ENCODE peak calls at places on chromosomes 6 and 20, in seven cellular contexts. One of them, this sample, is unnamed.
A peak's percentile ranks its signal among the peaks of the same experiment; 100 is the strongest.

GRCh38 chr6:73234732-73235131 is 9.4 kb upstream of the KHDC1L start:
- DNase-seq in fibroblast of the conjunctiva: peak; percentile 12
- DNase-seq in activated CD8-positive, alpha-beta memory T cell treated with anti-CD3 and anti-CD28 coated beads for 48 hours: no peak
- DNase-seq in Kasumi-1: no peak
- DNase-seq in SJSA1: no peak
- DNase-seq in adrenal gland: no peak
- DNase-seq in stimulated activated naive CD8-positive, alpha-beta T cell treated with anti-CD3 and anti-CD28 coated beads, Interleukin-15, Interleukin-2, amounts not matched to agents 100 U/mL and 50 U/mL, for 24 hours: no peak
- DNase-seq in this sample: no peak

GRCh38 chr20:50913976-50914375 is 17.3 kb downstream of the ADNP start:
- DNase-seq in SJSA1: no peak
- DNase-seq in activated CD8-positive, alpha-beta memory T cell treated with anti-CD3 and anti-CD28 coated beads for 48 hours: no peak
- DNase-seq in stimulated activated naive CD8-positive, alpha-beta T cell treated with anti-CD3 and anti-CD28 coated beads, Interleukin-15, Interleukin-2, amounts not matched to agents 100 U/mL and 50 U/mL, for 24 hours: no peak
- DNase-seq in adrenal gland: no peak
- DNase-seq in Kasumi-1: peak; percentile 38
- DNase-seq in fibroblast of the conjunctiva: peak; percentile 59
- DNase-seq in this sample: no peak

GRCh38 chr6:31165986-31166385 is 4.5 kb downstream of the POU5F1 start:
- DNase-seq in Kasumi-1: no peak
- DNase-seq in fibroblast of the conjunctiva: no peak
- DNase-seq in adrenal gland: no peak
- DNase-seq in activated CD8-positive, alpha-beta memory T cell treated with anti-CD3 and anti-CD28 coated beads for 48 hours: no peak
- DNase-seq in SJSA1: no peak
- DNase-seq in stimulated activated naive CD8-positive, alpha-beta T cell treated with anti-CD3 and anti-CD28 coated beads, Interleukin-15, Interleukin-2, amounts not matched to agents 100 U/mL and 50 U/mL, for 24 hours: no peak
- DNase-seq in this sample: no peak

GRCh38 chr6:100464910-100465700 is at the start of gene SIM1:
- DNase-seq in SJSA1: peak; percentile 93
- DNase-seq in stimulated activated naive CD8-positive, alpha-beta T cell treated with anti-CD3 and anti-CD28 coated beads, Interleukin-15, Interleukin-2, amounts not matched to agents 100 U/mL and 50 U/mL, for 24 hours: peak; percentile 24
- DNase-seq in adrenal gland: peak; percentile 27
- DNase-seq in Kasumi-1: peak; percentile 45
- DNase-seq in activated CD8-positive, alpha-beta memory T cell treated with anti-CD3 and anti-CD28 coated beads for 48 hours: no peak
- DNase-seq in fibroblast of the conjunctiva: peak; percentile 41
- DNase-seq in this sample: no peak

GRCh38 chr6:40960784-40961430 is 78.1 kb downstream of the UNC5CL start:
- DNase-seq in activated CD8-positive, alpha-beta memory T cell treated with anti-CD3 and anti-CD28 coated beads for 48 hours: no peak
- DNase-seq in Kasumi-1: no peak
- DNase-seq in stimulated activated naive CD8-positive, alpha-beta T cell treated with anti-CD3 and anti-CD28 coated beads, Interleukin-15, Interleukin-2, amounts not matched to agents 100 U/mL and 50 U/mL, for 24 hours: no peak
- DNase-seq in adrenal gland: no peak
- DNase-seq in SJSA1: no peak
- DNase-seq in fibroblast of the conjunctiva: no peak
- DNase-seq in this sample: no peak

GRCh38 chr20:25739615-25740320 is 43.1 kb upstream of the ZNF337 start:
- DNase-seq in fibroblast of the conjunctiva: no peak
- DNase-seq in activated CD8-positive, alpha-beta memory T cell treated with anti-CD3 and anti-CD28 coated beads for 48 hours: no peak
- DNase-seq in stimulated activated naive CD8-positive, alpha-beta T cell treated with anti-CD3 and anti-CD28 coated beads, Interleukin-15, Interleukin-2, amounts not matched to agents 100 U/mL and 50 U/mL, for 24 hours: no peak
- DNase-seq in adrenal gland: no peak
- DNase-seq in Kasumi-1: no peak
- DNase-seq in SJSA1: no peak
- DNase-seq in this sample: no peak

GRCh38 chr6:75505426-75505825 is 11.8 kb upstream of the FILIP1 start:
- DNase-seq in SJSA1: no peak
- DNase-seq in adrenal gland: no peak
- DNase-seq in Kasumi-1: no peak
- DNase-seq in stimulated activated naive CD8-positive, alpha-beta T cell treated with anti-CD3 and anti-CD28 coated beads, Interleukin-15, Interleukin-2, amounts not matched to agents 100 U/mL and 50 U/mL, for 24 hours: no peak
- DNase-seq in activated CD8-positive, alpha-beta memory T cell treated with anti-CD3 and anti-CD28 coated beads for 48 hours: no peak
- DNase-seq in fibroblast of the conjunctiva: no peak
- DNase-seq in this sample: no peak

GRCh38 chr20:48728042-48728837 is 99.6 kb downstream of the PREX1 start:
- DNase-seq in adrenal gland: no peak
- DNase-seq in fibroblast of the conjunctiva: no peak
- DNase-seq in stimulated activated naive CD8-positive, alpha-beta T cell treated with anti-CD3 and anti-CD28 coated beads, Interleukin-15, Interleukin-2, amounts not matched to agents 100 U/mL and 50 U/mL, for 24 hours: no peak
- DNase-seq in activated CD8-positive, alpha-beta memory T cell treated with anti-CD3 and anti-CD28 coated beads for 48 hours: no peak
- DNase-seq in Kasumi-1: no peak
- DNase-seq in SJSA1: no peak
- DNase-seq in this sample: no peak

GRCh38 chr6:142207265-142207877 is 60.3 kb downstream of the VTA1 start:
- DNase-seq in fibroblast of the conjunctiva: peak; percentile 49
- DNase-seq in stimulated activated naive CD8-positive, alpha-beta T cell treated with anti-CD3 and anti-CD28 coated beads, Interleukin-15, Interleukin-2, amounts not matched to agents 100 U/mL and 50 U/mL, for 24 hours: peak; percentile 41
- DNase-seq in SJSA1: peak; percentile 48
- DNase-seq in adrenal gland: peak; percentile 53
- DNase-seq in activated CD8-positive, alpha-beta memory T cell treated with anti-CD3 and anti-CD28 coated beads for 48 hours: no peak
- DNase-seq in Kasumi-1: peak; percentile 50
- DNase-seq in this sample: no peak

GRCh38 chr6:13614126-13614925 is 809 bp upstream of the NOL7 start:
- DNase-seq in activated CD8-positive, alpha-beta memory T cell treated with anti-CD3 and anti-CD28 coated beads for 48 hours: no peak
- DNase-seq in SJSA1: peak; percentile 59
- DNase-seq in fibroblast of the conjunctiva: no peak
- DNase-seq in adrenal gland: peak; percentile 64
- DNase-seq in stimulated activated naive CD8-positive, alpha-beta T cell treated with anti-CD3 and anti-CD28 coated beads, Interleukin-15, Interleukin-2, amounts not matched to agents 100 U/mL and 50 U/mL, for 24 hours: peak; percentile 50
- DNase-seq in Kasumi-1: peak; percentile 63
- DNase-seq in this sample: no peak

GRCh38 chr6:110575910-110576463 is 99.6 kb upstream of the SLC22A16 start:
- DNase-seq in fibroblast of the conjunctiva: no peak
- DNase-seq in activated CD8-positive, alpha-beta memory T cell treated with anti-CD3 and anti-CD28 coated beads for 48 hours: no peak
- DNase-seq in SJSA1: no peak
- DNase-seq in Kasumi-1: no peak
- DNase-seq in adrenal gland: no peak
- DNase-seq in stimulated activated naive CD8-positive, alpha-beta T cell treated with anti-CD3 and anti-CD28 coated beads, Interleukin-15, Interleukin-2, amounts not matched to agents 100 U/mL and 50 U/mL, for 24 hours: no peak
- DNase-seq in this sample: no peak

GRCh38 chr6:124613050-124613449 is 349.2 kb upstream of the RNF217 start:
- DNase-seq in stimulated activated naive CD8-positive, alpha-beta T cell treated with anti-CD3 and anti-CD28 coated beads, Interleukin-15, Interleukin-2, amounts not matched to agents 100 U/mL and 50 U/mL, for 24 hours: no peak
- DNase-seq in Kasumi-1: no peak
- DNase-seq in activated CD8-positive, alpha-beta memory T cell treated with anti-CD3 and anti-CD28 coated beads for 48 hours: no peak
- DNase-seq in adrenal gland: no peak
- DNase-seq in SJSA1: no peak
- DNase-seq in fibroblast of the conjunctiva: no peak
- DNase-seq in this sample: no peak

GRCh38 chr6:46655803-46656202 is 3.0 kb downstream of the SLC25A27 start:
- DNase-seq in activated CD8-positive, alpha-beta memory T cell treated with anti-CD3 and anti-CD28 coated beads for 48 hours: no peak
- DNase-seq in SJSA1: no peak
- DNase-seq in stimulated activated naive CD8-positive, alpha-beta T cell treated with anti-CD3 and anti-CD28 coated beads, Interleukin-15, Interleukin-2, amounts not matched to agents 100 U/mL and 50 U/mL, for 24 hours: no peak
- DNase-seq in adrenal gland: no peak
- DNase-seq in Kasumi-1: peak; percentile 25
- DNase-seq in fibroblast of the conjunctiva: no peak
- DNase-seq in this sample: no peak

GRCh38 chr20:40493551-40493950 is 195.5 kb downstream of the MAFB start:
- DNase-seq in SJSA1: no peak
- DNase-seq in fibroblast of the conjunctiva: no peak
- DNase-seq in adrenal gland: no peak
- DNase-seq in Kasumi-1: no peak
- DNase-seq in activated CD8-positive, alpha-beta memory T cell treated with anti-CD3 and anti-CD28 coated beads for 48 hours: no peak
- DNase-seq in stimulated activated naive CD8-positive, alpha-beta T cell treated with anti-CD3 and anti-CD28 coated beads, Interleukin-15, Interleukin-2, amounts not matched to agents 100 U/mL and 50 U/mL, for 24 hours: no peak
- DNase-seq in this sample: no peak

GRCh38 chr6:106789436-106790145 is 160.2 kb downstream of the QRSL1 start:
- DNase-seq in Kasumi-1: no peak
- DNase-seq in fibroblast of the conjunctiva: no peak
- DNase-seq in SJSA1: no peak
- DNase-seq in activated CD8-positive, alpha-beta memory T cell treated with anti-CD3 and anti-CD28 coated beads for 48 hours: no peak
- DNase-seq in adrenal gland: no peak
- DNase-seq in stimulated activated naive CD8-positive, alpha-beta T cell treated with anti-CD3 and anti-CD28 coated beads, Interleukin-15, Interleukin-2, amounts not matched to agents 100 U/mL and 50 U/mL, for 24 hours: no peak
- DNase-seq in this sample: no peak

GRCh38 chr6:48542191-48542590 is 431.2 kb upstream of the PTCHD4 start:
- DNase-seq in Kasumi-1: no peak
- DNase-seq in stimulated activated naive CD8-positive, alpha-beta T cell treated with anti-CD3 and anti-CD28 coated beads, Interleukin-15, Interleukin-2, amounts not matched to agents 100 U/mL and 50 U/mL, for 24 hours: no peak
- DNase-seq in fibroblast of the conjunctiva: peak; percentile 75
- DNase-seq in SJSA1: no peak
- DNase-seq in activated CD8-positive, alpha-beta memory T cell treated with anti-CD3 and anti-CD28 coated beads for 48 hours: no peak
- DNase-seq in adrenal gland: no peak
- DNase-seq in this sample: no peak